ENCODE peak calls at places on chromosomes 5 and 9, in eight cellular contexts. One of them, this sample, is unnamed.
A peak's percentile ranks its signal among the peaks of the same experiment; 100 is the strongest.

GRCh38 chr5:146718628-146719027 is 159.9 kb downstream of the PPP2R2B start:
- DNase-seq in HCEC 1CT: no peak
- DNase-seq in H4: no peak
- DNase-seq in Calu3: no peak
- DNase-seq in stimulated activated CD4-positive, alpha-beta T cell treated with anti-CD3 and anti-CD28 coated beads, Interleukin-2, amount 100 ng/mL, for 48 hours: no peak
- DNase-seq in immature natural killer cell: no peak
- DNase-seq in stimulated activated CD8-positive, alpha-beta memory T cell treated with anti-CD3 and anti-CD28 coated beads, Interleukin-4, amount 100 ng/mL, for 4 hours: no peak
- DNase-seq in fibroblast of lung: peak; percentile 2
- DNase-seq in this sample: no peak

GRCh38 chr5:39394946-39395345 is 29.8 kb downstream of the DAB2 start:
- DNase-seq in H4: peak; percentile 22
- DNase-seq in immature natural killer cell: no peak
- DNase-seq in stimulated activated CD8-positive, alpha-beta memory T cell treated with anti-CD3 and anti-CD28 coated beads, Interleukin-4, amount 100 ng/mL, for 4 hours: no peak
- DNase-seq in Calu3: no peak
- DNase-seq in HCEC 1CT: peak; percentile 93
- DNase-seq in fibroblast of lung: peak; percentile 86
- DNase-seq in stimulated activated CD4-positive, alpha-beta T cell treated with anti-CD3 and anti-CD28 coated beads, Interleukin-2, amount 100 ng/mL, for 48 hours: no peak
- DNase-seq in this sample: no peak

GRCh38 chr5:98468188-98468869 is 305.1 kb upstream of the RGMB start:
- DNase-seq in Calu3: no peak
- DNase-seq in HCEC 1CT: peak; percentile 96
- DNase-seq in immature natural killer cell: no peak
- DNase-seq in stimulated activated CD4-positive, alpha-beta T cell treated with anti-CD3 and anti-CD28 coated beads, Interleukin-2, amount 100 ng/mL, for 48 hours: no peak
- DNase-seq in stimulated activated CD8-positive, alpha-beta memory T cell treated with anti-CD3 and anti-CD28 coated beads, Interleukin-4, amount 100 ng/mL, for 4 hours: no peak
- DNase-seq in fibroblast of lung: peak; percentile 81
- DNase-seq in H4: peak; percentile 23
- DNase-seq in this sample: no peak

GRCh38 chr5:138770291-138770690 is 17.1 kb downstream of the CTNNA1 start:
- DNase-seq in HCEC 1CT: no peak
- DNase-seq in stimulated activated CD8-positive, alpha-beta memory T cell treated with anti-CD3 and anti-CD28 coated beads, Interleukin-4, amount 100 ng/mL, for 4 hours: no peak
- DNase-seq in stimulated activated CD4-positive, alpha-beta T cell treated with anti-CD3 and anti-CD28 coated beads, Interleukin-2, amount 100 ng/mL, for 48 hours: no peak
- DNase-seq in Calu3: no peak
- DNase-seq in immature natural killer cell: no peak
- DNase-seq in fibroblast of lung: no peak
- DNase-seq in H4: no peak
- DNase-seq in this sample: no peak

GRCh38 chr5:139061274-139061673 is 136.9 kb downstream of the SIL1 start:
- DNase-seq in fibroblast of lung: peak; percentile 42
- DNase-seq in H4: no peak
- DNase-seq in stimulated activated CD4-positive, alpha-beta T cell treated with anti-CD3 and anti-CD28 coated beads, Interleukin-2, amount 100 ng/mL, for 48 hours: no peak
- DNase-seq in Calu3: no peak
- DNase-seq in HCEC 1CT: peak; percentile 54
- DNase-seq in immature natural killer cell: no peak
- DNase-seq in stimulated activated CD8-positive, alpha-beta memory T cell treated with anti-CD3 and anti-CD28 coated beads, Interleukin-4, amount 100 ng/mL, for 4 hours: no peak
- DNase-seq in this sample: no peak

GRCh38 chr9:37035472-37036236 is 1.6 kb upstream of the PAX5 start:
- DNase-seq in stimulated activated CD8-positive, alpha-beta memory T cell treated with anti-CD3 and anti-CD28 coated beads, Interleukin-4, amount 100 ng/mL, for 4 hours: no peak
- DNase-seq in Calu3: no peak
- DNase-seq in immature natural killer cell: no peak
- DNase-seq in fibroblast of lung: peak; percentile 42
- DNase-seq in H4: no peak
- DNase-seq in stimulated activated CD4-positive, alpha-beta T cell treated with anti-CD3 and anti-CD28 coated beads, Interleukin-2, amount 100 ng/mL, for 48 hours: no peak
- DNase-seq in HCEC 1CT: no peak
- DNase-seq in this sample: no peak

GRCh38 chr9:89309608-89310485 is 1.1 kb upstream of the CKS2 start:
- DNase-seq in fibroblast of lung: no peak
- DNase-seq in stimulated activated CD4-positive, alpha-beta T cell treated with anti-CD3 and anti-CD28 coated beads, Interleukin-2, amount 100 ng/mL, for 48 hours: no peak
- DNase-seq in stimulated activated CD8-positive, alpha-beta memory T cell treated with anti-CD3 and anti-CD28 coated beads, Interleukin-4, amount 100 ng/mL, for 4 hours: no peak
- DNase-seq in H4: no peak
- DNase-seq in Calu3: peak; percentile 9
- DNase-seq in HCEC 1CT: no peak
- DNase-seq in immature natural killer cell: no peak
- DNase-seq in this sample: no peak

GRCh38 chr9:16720386-16720785 is 150.1 kb downstream of the BNC2 start:
- DNase-seq in Calu3: no peak
- DNase-seq in H4: no peak
- DNase-seq in immature natural killer cell: no peak
- DNase-seq in fibroblast of lung: no peak
- DNase-seq in stimulated activated CD8-positive, alpha-beta memory T cell treated with anti-CD3 and anti-CD28 coated beads, Interleukin-4, amount 100 ng/mL, for 4 hours: no peak
- DNase-seq in stimulated activated CD4-positive, alpha-beta T cell treated with anti-CD3 and anti-CD28 coated beads, Interleukin-2, amount 100 ng/mL, for 48 hours: no peak
- DNase-seq in HCEC 1CT: no peak
- DNase-seq in this sample: no peak

GRCh38 chr5:179828756-179829421 is 8.2 kb downstream of the SQSTM1 start:
- DNase-seq in Calu3: no peak
- DNase-seq in stimulated activated CD4-positive, alpha-beta T cell treated with anti-CD3 and anti-CD28 coated beads, Interleukin-2, amount 100 ng/mL, for 48 hours: no peak
- DNase-seq in HCEC 1CT: no peak
- DNase-seq in immature natural killer cell: no peak
- DNase-seq in H4: no peak
- DNase-seq in fibroblast of lung: no peak
- DNase-seq in stimulated activated CD8-positive, alpha-beta memory T cell treated with anti-CD3 and anti-CD28 coated beads, Interleukin-4, amount 100 ng/mL, for 4 hours: no peak
- DNase-seq in this sample: no peak

GRCh38 chr9:124733964-124734740 is 37.0 kb downstream of the NR6A1 start:
- DNase-seq in HCEC 1CT: no peak
- DNase-seq in fibroblast of lung: no peak
- DNase-seq in stimulated activated CD8-positive, alpha-beta memory T cell treated with anti-CD3 and anti-CD28 coated beads, Interleukin-4, amount 100 ng/mL, for 4 hours: no peak
- DNase-seq in immature natural killer cell: no peak
- DNase-seq in Calu3: peak; percentile 55
- DNase-seq in stimulated activated CD4-positive, alpha-beta T cell treated with anti-CD3 and anti-CD28 coated beads, Interleukin-2, amount 100 ng/mL, for 48 hours: no peak
- DNase-seq in H4: no peak
- DNase-seq in this sample: no peak

GRCh38 chr5:80234311-80234948 is 21.4 kb downstream of the SERINC5 start:
- DNase-seq in H4: no peak
- DNase-seq in HCEC 1CT: no peak
- DNase-seq in Calu3: no peak
- DNase-seq in stimulated activated CD4-positive, alpha-beta T cell treated with anti-CD3 and anti-CD28 coated beads, Interleukin-2, amount 100 ng/mL, for 48 hours: no peak
- DNase-seq in fibroblast of lung: no peak
- DNase-seq in stimulated activated CD8-positive, alpha-beta memory T cell treated with anti-CD3 and anti-CD28 coated beads, Interleukin-4, amount 100 ng/mL, for 4 hours: no peak
- DNase-seq in immature natural killer cell: no peak
- DNase-seq in this sample: no peak

GRCh38 chr5:959581-960531 is 48.7 kb upstream of the NKD2 start:
- DNase-seq in fibroblast of lung: no peak
- DNase-seq in immature natural killer cell: no peak
- DNase-seq in stimulated activated CD4-positive, alpha-beta T cell treated with anti-CD3 and anti-CD28 coated beads, Interleukin-2, amount 100 ng/mL, for 48 hours: no peak
- DNase-seq in H4: no peak
- DNase-seq in stimulated activated CD8-positive, alpha-beta memory T cell treated with anti-CD3 and anti-CD28 coated beads, Interleukin-4, amount 100 ng/mL, for 4 hours: no peak
- DNase-seq in Calu3: no peak
- DNase-seq in HCEC 1CT: no peak
- DNase-seq in this sample: no peak

GRCh38 chr5:65820373-65820772 is 98.4 kb downstream of the NLN start:
- DNase-seq in fibroblast of lung: no peak
- DNase-seq in HCEC 1CT: no peak
- DNase-seq in stimulated activated CD8-positive, alpha-beta memory T cell treated with anti-CD3 and anti-CD28 coated beads, Interleukin-4, amount 100 ng/mL, for 4 hours: no peak
- DNase-seq in H4: no peak
- DNase-seq in stimulated activated CD4-positive, alpha-beta T cell treated with anti-CD3 and anti-CD28 coated beads, Interleukin-2, amount 100 ng/mL, for 48 hours: no peak
- DNase-seq in Calu3: no peak
- DNase-seq in immature natural killer cell: no peak
- DNase-seq in this sample: no peak

GRCh38 chr5:54302267-54302687 is 8.1 kb downstream of the ARL15 start:
- DNase-seq in stimulated activated CD4-positive, alpha-beta T cell treated with anti-CD3 and anti-CD28 coated beads, Interleukin-2, amount 100 ng/mL, for 48 hours: no peak
- DNase-seq in Calu3: no peak
- DNase-seq in stimulated activated CD8-positive, alpha-beta memory T cell treated with anti-CD3 and anti-CD28 coated beads, Interleukin-4, amount 100 ng/mL, for 4 hours: no peak
- DNase-seq in H4: peak; percentile 33
- DNase-seq in fibroblast of lung: peak; percentile 46
- DNase-seq in immature natural killer cell: no peak
- DNase-seq in HCEC 1CT: peak; percentile 61
- DNase-seq in this sample: no peak

GRCh38 chr5:96120120-96120519 is 158.5 kb upstream of the ELL2 start:
- DNase-seq in stimulated activated CD4-positive, alpha-beta T cell treated with anti-CD3 and anti-CD28 coated beads, Interleukin-2, amount 100 ng/mL, for 48 hours: no peak
- DNase-seq in Calu3: no peak
- DNase-seq in H4: no peak
- DNase-seq in immature natural killer cell: no peak
- DNase-seq in fibroblast of lung: no peak
- DNase-seq in HCEC 1CT: peak; percentile 42
- DNase-seq in stimulated activated CD8-positive, alpha-beta memory T cell treated with anti-CD3 and anti-CD28 coated beads, Interleukin-4, amount 100 ng/mL, for 4 hours: no peak
- DNase-seq in this sample: no peak

GRCh38 chr5:58754250-58754649 is 171.4 kb downstream of the RAB3C start:
- DNase-seq in immature natural killer cell: no peak
- DNase-seq in HCEC 1CT: no peak
- DNase-seq in stimulated activated CD8-positive, alpha-beta memory T cell treated with anti-CD3 and anti-CD28 coated beads, Interleukin-4, amount 100 ng/mL, for 4 hours: no peak
- DNase-seq in stimulated activated CD4-positive, alpha-beta T cell treated with anti-CD3 and anti-CD28 coated beads, Interleukin-2, amount 100 ng/mL, for 48 hours: no peak
- DNase-seq in H4: no peak
- DNase-seq in Calu3: no peak
- DNase-seq in fibroblast of lung: no peak
- DNase-seq in this sample: no peak

GRCh38 chr5:175831507-175831906 is 39.9 kb upstream of the CPLX2 start:
- DNase-seq in Calu3: no peak
- DNase-seq in HCEC 1CT: no peak
- DNase-seq in stimulated activated CD4-positive, alpha-beta T cell treated with anti-CD3 and anti-CD28 coated beads, Interleukin-2, amount 100 ng/mL, for 48 hours: no peak
- DNase-seq in stimulated activated CD8-positive, alpha-beta memory T cell treated with anti-CD3 and anti-CD28 coated beads, Interleukin-4, amount 100 ng/mL, for 4 hours: no peak
- DNase-seq in fibroblast of lung: no peak
- DNase-seq in H4: no peak
- DNase-seq in immature natural killer cell: no peak
- DNase-seq in this sample: no peak

GRCh38 chr9:91240596-91240995 is 121.1 kb downstream of the AUH start:
- DNase-seq in immature natural killer cell: no peak
- DNase-seq in H4: no peak
- DNase-seq in stimulated activated CD8-positive, alpha-beta memory T cell treated with anti-CD3 and anti-CD28 coated beads, Interleukin-4, amount 100 ng/mL, for 4 hours: no peak
- DNase-seq in Calu3: no peak
- DNase-seq in HCEC 1CT: no peak
- DNase-seq in stimulated activated CD4-positive, alpha-beta T cell treated with anti-CD3 and anti-CD28 coated beads, Interleukin-2, amount 100 ng/mL, for 48 hours: no peak
- DNase-seq in fibroblast of lung: no peak
- DNase-seq in this sample: no peak

GRCh38 chr5:43258116-43258515 is 55.1 kb downstream of the HMGCS1 start:
- DNase-seq in HCEC 1CT: no peak
- DNase-seq in immature natural killer cell: no peak
- DNase-seq in H4: no peak
- DNase-seq in Calu3: no peak
- DNase-seq in stimulated activated CD8-positive, alpha-beta memory T cell treated with anti-CD3 and anti-CD28 coated beads, Interleukin-4, amount 100 ng/mL, for 4 hours: no peak
- DNase-seq in stimulated activated CD4-positive, alpha-beta T cell treated with anti-CD3 and anti-CD28 coated beads, Interleukin-2, amount 100 ng/mL, for 48 hours: no peak
- DNase-seq in fibroblast of lung: no peak
- DNase-seq in this sample: no peak

GRCh38 chr5:111127453-111128195 is 35.5 kb downstream of the WDR36 start:
- DNase-seq in fibroblast of lung: no peak
- DNase-seq in stimulated activated CD8-positive, alpha-beta memory T cell treated with anti-CD3 and anti-CD28 coated beads, Interleukin-4, amount 100 ng/mL, for 4 hours: no peak
- DNase-seq in stimulated activated CD4-positive, alpha-beta T cell treated with anti-CD3 and anti-CD28 coated beads, Interleukin-2, amount 100 ng/mL, for 48 hours: no peak
- DNase-seq in Calu3: no peak
- DNase-seq in immature natural killer cell: no peak
- DNase-seq in HCEC 1CT: no peak
- DNase-seq in H4: no peak
- DNase-seq in this sample: no peak

GRCh38 chr9:30201024-30201423 is 2183.4 kb upstream of the ACO1 start:
- DNase-seq in stimulated activated CD8-positive, alpha-beta memory T cell treated with anti-CD3 and anti-CD28 coated beads, Interleukin-4, amount 100 ng/mL, for 4 hours: no peak
- DNase-seq in immature natural killer cell: no peak
- DNase-seq in stimulated activated CD4-positive, alpha-beta T cell treated with anti-CD3 and anti-CD28 coated beads, Interleukin-2, amount 100 ng/mL, for 48 hours: no peak
- DNase-seq in Calu3: no peak
- DNase-seq in HCEC 1CT: no peak
- DNase-seq in fibroblast of lung: no peak
- DNase-seq in H4: no peak
- DNase-seq in this sample: no peak

GRCh38 chr9:113580041-113580953 is 116.8 kb downstream of the RGS3 start:
- DNase-seq in fibroblast of lung: no peak
- DNase-seq in Calu3: peak; percentile 87
- DNase-seq in HCEC 1CT: no peak
- DNase-seq in immature natural killer cell: peak; percentile 22
- DNase-seq in stimulated activated CD4-positive, alpha-beta T cell treated with anti-CD3 and anti-CD28 coated beads, Interleukin-2, amount 100 ng/mL, for 48 hours: peak; percentile 48
- DNase-seq in H4: peak; percentile 79
- DNase-seq in stimulated activated CD8-positive, alpha-beta memory T cell treated with anti-CD3 and anti-CD28 coated beads, Interleukin-4, amount 100 ng/mL, for 4 hours: peak; percentile 50
- DNase-seq in this sample: no peak

GRCh38 chr5:122310886-122311285 is 1.2 kb upstream of the SNCAIP start:
- DNase-seq in stimulated activated CD4-positive, alpha-beta T cell treated with anti-CD3 and anti-CD28 coated beads, Interleukin-2, amount 100 ng/mL, for 48 hours: no peak
- DNase-seq in immature natural killer cell: no peak
- DNase-seq in stimulated activated CD8-positive, alpha-beta memory T cell treated with anti-CD3 and anti-CD28 coated beads, Interleukin-4, amount 100 ng/mL, for 4 hours: no peak
- DNase-seq in HCEC 1CT: no peak
- DNase-seq in fibroblast of lung: no peak
- DNase-seq in H4: no peak
- DNase-seq in Calu3: no peak
- DNase-seq in this sample: no peak

GRCh38 chr5:61931236-61931635 is 374.8 kb upstream of the KIF2A start:
- DNase-seq in stimulated activated CD8-positive, alpha-beta memory T cell treated with anti-CD3 and anti-CD28 coated beads, Interleukin-4, amount 100 ng/mL, for 4 hours: no peak
- DNase-seq in stimulated activated CD4-positive, alpha-beta T cell treated with anti-CD3 and anti-CD28 coated beads, Interleukin-2, amount 100 ng/mL, for 48 hours: no peak
- DNase-seq in Calu3: no peak
- DNase-seq in H4: no peak
- DNase-seq in immature natural killer cell: no peak
- DNase-seq in fibroblast of lung: no peak
- DNase-seq in HCEC 1CT: no peak
- DNase-seq in this sample: no peak

This sample was measured in GM18507.